ENCODE peak calls at places on chromosomes 2 and 18, in eight cellular contexts. W is Peyer's patch; U is HTR-8/SVneo; B is foreskin fibroblast; Y is NCI-H1436; P is GM10248; E is upper lobe of right lung; K is stimulated activated CD8-positive, alpha-beta memory T cell treated with anti-CD3 and anti-CD28 coated beads, Interleukin-4, amount 100 ng/mL, for 24 hours. A is an unnamed sample.

GRCh38 chr18:78727057-78727739 is 252.4 kb upstream of the SALL3 start:
- DNase-seq in P (no peak), U (no peak), B (no peak), Y (no peak), W (no peak), E (peak; percentile 53), K (no peak), A (no peak)

GRCh38 chr2:14634885-14635871 is 2.7 kb downstream of the LRATD1 start:
- DNase-seq in Y (no peak), E (peak; percentile 85), P (peak; percentile 30), W (no peak), K (no peak), B (peak; percentile 42), U (no peak), A (peak; percentile 23)

GRCh38 chr2:193988784-193989183 is 1668.2 kb upstream of the SLC39A10 start:
- DNase-seq in P (no peak), E (no peak), K (no peak), U (no peak), B (no peak), W (no peak), Y (no peak), A (no peak)

GRCh38 chr2:66430195-66430905 is 4.6 kb upstream of the MEIS1 start:
- DNase-seq in W (no peak), Y (no peak), B (no peak), U (no peak), E (no peak), K (no peak), P (no peak), A (no peak)

GRCh38 chr18:8627107-8627472 is 17.9 kb downstream of the RAB12 start:
- DNase-seq in P (no peak), U (no peak), B (no peak), Y (no peak), W (no peak), E (no peak), K (no peak), A (no peak)

GRCh38 chr18:14086459-14087231 is 45.6 kb downstream of the ZNF519 start:
- DNase-seq in Y (peak; percentile 38), U (peak; percentile 54), B (peak; percentile 4), P (peak; percentile 45), E (no peak), W (no peak), K (no peak), A (peak; percentile 42)

GRCh38 chr18:3383381-3383915 is 66.5 kb upstream of the TGIF1 start:
- DNase-seq in K (no peak), Y (no peak), B (no peak), U (peak; percentile 38), E (no peak), W (no peak), P (no peak), A (no peak)

GRCh38 chr2:218392459-218392858 is 7.2 kb upstream of the CTDSP1 start:
- DNase-seq in K (no peak), P (no peak), Y (no peak), E (no peak), B (no peak), U (no peak), W (no peak), A (no peak)

GRCh38 chr2:51424418-51424817 is 392.5 kb upstream of the NRXN1 start:
- DNase-seq in Y (no peak), B (no peak), K (no peak), U (no peak), W (no peak), E (no peak), P (no peak), A (no peak)

GRCh38 chr2:218719457-218719856 is 8.8 kb downstream of the TTLL4 start:
- DNase-seq in B (no peak), U (no peak), K (no peak), Y (no peak), E (no peak), P (no peak), W (no peak), A (no peak)

GRCh38 chr18:7755753-7756475 is 188.8 kb downstream of the PTPRM start:
- DNase-seq in U (no peak), B (peak; percentile 17), Y (no peak), P (no peak), E (no peak), K (no peak), W (no peak), A (no peak)

GRCh38 chr2:30332791-30333453 is 101.6 kb downstream of the LBH start:
- DNase-seq in P (peak; percentile 68), Y (no peak), B (no peak), E (no peak), W (no peak), U (no peak), K (no peak), A (peak; percentile 67)

GRCh38 chr2:145460151-145460550 is 940.2 kb upstream of the ZEB2 start:
- DNase-seq in U (no peak), W (no peak), K (no peak), P (no peak), Y (no peak), B (peak; percentile 58), E (no peak), A (no peak)

GRCh38 chr2:164287041-164287440 is 334.2 kb downstream of the GRB14 start:
- DNase-seq in K (no peak), E (no peak), B (no peak), P (no peak), U (no peak), Y (no peak), W (no peak), A (no peak)

GRCh38 chr2:138116456-138116855 is 152.2 kb downstream of the HNMT start:
- DNase-seq in W (no peak), E (no peak), U (no peak), P (no peak), Y (no peak), B (no peak), K (no peak), A (no peak)

GRCh38 chr2:176848844-176849243 is 363.8 kb upstream of the HNRNPA3 start:
- DNase-seq in W (no peak), U (no peak), E (no peak), K (no peak), Y (no peak), B (no peak), P (no peak), A (no peak)

GRCh38 chr2:149586898-149587219 is 716 bp downstream of the MMADHC start:
- DNase-seq in U (no peak), E (no peak), P (no peak), K (no peak), W (no peak), B (no peak), Y (no peak), A (no peak)

GRCh38 chr2:218959761-218960195 is 312 bp downstream of the CDK5R2 start:
- DNase-seq in U (no peak), B (no peak), W (no peak), Y (no peak), K (no peak), E (no peak), P (peak; percentile 32), A (no peak)

GRCh38 chr18:73118121-73118816 is 250.5 kb upstream of the NETO1 start:
- DNase-seq in E (no peak), Y (no peak), B (peak; percentile 55), K (no peak), P (no peak), U (no peak), W (no peak), A (no peak)

GRCh38 chr2:238286551-238286950 is 1.9 kb downstream of the PER2 start:
- DNase-seq in U (no peak), Y (no peak), E (peak; percentile 78), P (no peak), B (peak; percentile 70), K (no peak), W (peak; percentile 20), A (no peak)

GRCh38 chr18:42048150-42048549 is 93.1 kb downstream of the PIK3C3 start:
- DNase-seq in P (no peak), Y (no peak), K (no peak), U (no peak), B (peak; percentile 89), W (no peak), E (no peak), A (no peak)

GRCh38 chr2:169230204-169230603 is 132.1 kb downstream of the LRP2 start:
- DNase-seq in E (no peak), Y (no peak), U (no peak), W (no peak), B (no peak), K (no peak), P (no peak), A (no peak)

GRCh38 chr2:98377569-98377968 is 31.3 kb downstream of the CNGA3 start:
- DNase-seq in E (no peak), W (no peak), K (no peak), B (no peak), Y (no peak), U (no peak), P (no peak), A (no peak)

GRCh38 chr2:11541693-11542274 is 7.9 kb downstream of the GREB1 start:
- DNase-seq in E (no peak), B (no peak), U (no peak), K (no peak), P (no peak), W (no peak), Y (no peak), A (no peak)

GRCh38 chr2:6637329-6637728 is 228.4 kb downstream of the CMPK2 start:
- DNase-seq in P (no peak), K (no peak), W (no peak), Y (no peak), E (no peak), B (no peak), U (no peak), A (no peak)

GRCh38 chr18:24802439-24802838 is 342.0 kb downstream of the HRH4 start:
- DNase-seq in B (no peak), K (no peak), Y (no peak), W (no peak), U (no peak), P (no peak), E (no peak), A (no peak)

GRCh38 chr2:149389506-149390167 is 59.2 kb downstream of the LYPD6 start:
- DNase-seq in B (no peak), W (no peak), K (no peak), U (no peak), E (no peak), P (no peak), Y (no peak), A (no peak)

GRCh38 chr18:12944724-12945123 is 3.1 kb upstream of the SEH1L start:
- DNase-seq in U (no peak), E (no peak), B (peak; percentile 10), P (no peak), Y (no peak), K (no peak), W (no peak), A (no peak)

A was measured in GM20000.